ENCODE peak calls at places on chromosomes 4 and X, in four cellular contexts. One of them, this sample, is unnamed.

GRCh38 chr4:18733956-18734872 is 712.7 kb upstream of the LCORL start:
- DNase-seq in adipocyte: no peak
- DNase-seq in right lobe of liver: no peak
- DNase-seq in brain microvascular endothelial cell: no peak
- DNase-seq in this sample: no peak

GRCh38 chr4:139555073-139555704 is 830 bp downstream of the SETD7 start:
- DNase-seq in adipocyte: peak; percentile 96
- DNase-seq in right lobe of liver: peak; percentile 93
- DNase-seq in brain microvascular endothelial cell: peak; percentile 93
- DNase-seq in this sample: peak; percentile 94

GRCh38 chr4:10704050-10704810 is 19.7 kb upstream of the CLNK start:
- DNase-seq in adipocyte: no peak
- DNase-seq in right lobe of liver: no peak
- DNase-seq in brain microvascular endothelial cell: no peak
- DNase-seq in this sample: no peak

GRCh38 chr4:168028568-168028967 is 63.8 kb upstream of the ANXA10 start:
- DNase-seq in adipocyte: peak; percentile 17
- DNase-seq in right lobe of liver: peak; percentile 27
- DNase-seq in brain microvascular endothelial cell: no peak
- DNase-seq in this sample: no peak

GRCh38 chr4:30763337-30763736 is 43.2 kb downstream of the PCDH7 start:
- DNase-seq in adipocyte: peak; percentile 69
- DNase-seq in right lobe of liver: no peak
- DNase-seq in brain microvascular endothelial cell: no peak
- DNase-seq in this sample: no peak

GRCh38 chr4:89245459-89245858 is 62.1 kb downstream of the GPRIN3 start:
- DNase-seq in adipocyte: no peak
- DNase-seq in right lobe of liver: no peak
- DNase-seq in brain microvascular endothelial cell: no peak
- DNase-seq in this sample: no peak

GRCh38 chrX:96619588-96619987 is 65.1 kb upstream of the DIAPH2 start:
- DNase-seq in adipocyte: peak; percentile 49
- DNase-seq in right lobe of liver: no peak
- DNase-seq in brain microvascular endothelial cell: no peak
- DNase-seq in this sample: no peak

GRCh38 chrX:153870791-153871360 is 15.1 kb downstream of the L1CAM start:
- DNase-seq in adipocyte: no peak
- DNase-seq in right lobe of liver: no peak
- DNase-seq in brain microvascular endothelial cell: no peak
- DNase-seq in this sample: no peak

GRCh38 chr4:78528327-78528726 is 23.2 kb upstream of the ANXA3 start:
- DNase-seq in adipocyte: peak; percentile 39
- DNase-seq in right lobe of liver: no peak
- DNase-seq in brain microvascular endothelial cell: peak; percentile 40
- DNase-seq in this sample: no peak

GRCh38 chr4:166104623-166105022 is 231.6 kb downstream of the TLL1 start:
- DNase-seq in adipocyte: no peak
- DNase-seq in right lobe of liver: no peak
- DNase-seq in brain microvascular endothelial cell: no peak
- DNase-seq in this sample: no peak

GRCh38 chr4:188695261-188695660 is 556.0 kb downstream of the TRIML1 start:
- DNase-seq in adipocyte: no peak
- DNase-seq in right lobe of liver: no peak
- DNase-seq in brain microvascular endothelial cell: no peak
- DNase-seq in this sample: no peak

GRCh38 chrX:625137-625691 is 5.4 kb upstream of the SHOX start:
- DNase-seq in adipocyte: no peak
- DNase-seq in right lobe of liver: no peak
- DNase-seq in brain microvascular endothelial cell: no peak
- DNase-seq in this sample: no peak

GRCh38 chrX:1392376-1393130 is 640 bp upstream of the SLC25A6 start:
- DNase-seq in adipocyte: peak; percentile 83
- DNase-seq in right lobe of liver: peak; percentile 83
- DNase-seq in brain microvascular endothelial cell: peak; percentile 40
- DNase-seq in this sample: peak; percentile 86

GRCh38 chr4:100986360-100986868 is 360.9 kb downstream of the PPP3CA start:
- DNase-seq in adipocyte: no peak
- DNase-seq in right lobe of liver: peak; percentile 43
- DNase-seq in brain microvascular endothelial cell: peak; percentile 7
- DNase-seq in this sample: no peak

GRCh38 chr4:172826346-172826745 is 342.3 kb upstream of the GALNT7 start:
- DNase-seq in adipocyte: peak; percentile 3
- DNase-seq in right lobe of liver: no peak
- DNase-seq in brain microvascular endothelial cell: no peak
- DNase-seq in this sample: no peak

GRCh38 chr4:112520598-112521122 is 4.7 kb upstream of the NEUROG2 start:
- DNase-seq in adipocyte: no peak
- DNase-seq in right lobe of liver: no peak
- DNase-seq in brain microvascular endothelial cell: no peak
- DNase-seq in this sample: no peak

GRCh38 chrX:85963736-85964135 is 83.6 kb downstream of the CHM start:
- DNase-seq in adipocyte: peak; percentile 54
- DNase-seq in right lobe of liver: no peak
- DNase-seq in brain microvascular endothelial cell: peak; percentile 65
- DNase-seq in this sample: no peak

GRCh38 chr4:1382776-1383727 is 23.2 kb downstream of the NKX1-1 start:
- DNase-seq in adipocyte: no peak
- DNase-seq in right lobe of liver: peak; percentile 18
- DNase-seq in brain microvascular endothelial cell: no peak
- DNase-seq in this sample: peak; percentile 59
- H3K36me3 ChIP-seq in adipocyte: peaks cover 31% of the 10 kb centered on the region
- H3K36me3 ChIP-seq in right lobe of liver: no peaks in the 10 kb centered on the region
- H3K36me3 ChIP-seq in brain microvascular endothelial cell: no peaks in the 10 kb centered on the region
- H3K36me3 ChIP-seq in this sample: peaks cover 42% of the 10 kb centered on the region

GRCh38 chrX:84932814-84933213 is 70.9 kb upstream of the APOOL start:
- DNase-seq in adipocyte: no peak
- DNase-seq in right lobe of liver: no peak
- DNase-seq in brain microvascular endothelial cell: no peak
- DNase-seq in this sample: no peak
- H3K4me3 ChIP-seq in adipocyte: no peak overlapping the region
- H3K4me3 ChIP-seq in right lobe of liver: no peak overlapping the region
- H3K4me3 ChIP-seq in brain microvascular endothelial cell: no peak overlapping the region
- H3K4me3 ChIP-seq in this sample: no peak overlapping the region

GRCh38 chr4:185638093-185638492 is 102.8 kb upstream of the PDLIM3 start:
- DNase-seq in adipocyte: no peak
- DNase-seq in right lobe of liver: no peak
- DNase-seq in brain microvascular endothelial cell: no peak
- DNase-seq in this sample: no peak
- H3K36me3 ChIP-seq in adipocyte: no peaks in the 10 kb centered on the region
- H3K36me3 ChIP-seq in right lobe of liver: peaks cover 4% of the 10 kb centered on the region
- H3K36me3 ChIP-seq in brain microvascular endothelial cell: peaks cover 15% of the 10 kb centered on the region
- H3K36me3 ChIP-seq in this sample: no peaks in the 10 kb centered on the region

DNA sequence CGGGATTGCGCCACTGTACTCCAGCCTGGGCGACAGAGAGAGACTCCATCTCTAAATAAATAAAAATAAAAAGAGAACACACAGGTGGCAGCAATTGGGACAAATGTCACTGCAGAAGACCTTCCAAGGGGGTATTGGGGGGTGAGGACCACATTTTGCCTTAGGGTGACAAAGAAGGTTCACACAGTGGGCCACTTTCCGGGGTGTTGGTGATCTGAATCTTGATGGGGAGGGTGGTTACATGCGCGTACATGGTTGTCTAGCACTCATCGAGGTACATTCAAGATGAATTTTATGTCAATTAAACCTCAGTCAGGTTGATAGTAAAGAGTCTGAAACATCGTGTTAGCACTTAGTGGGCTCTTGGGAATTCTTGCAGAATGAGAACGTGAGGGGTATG is 20.5 kb upstream of the TMSB4X start:
- DNase-seq in adipocyte: no peak
- DNase-seq in right lobe of liver: no peak
- DNase-seq in brain microvascular endothelial cell: no peak
- DNase-seq in this sample: no peak
- H3K4me3 ChIP-seq in adipocyte: no peak overlapping the region
- H3K4me3 ChIP-seq in right lobe of liver: no peak overlapping the region
- H3K4me3 ChIP-seq in brain microvascular endothelial cell: no peak overlapping the region
- H3K4me3 ChIP-seq in this sample: no peak overlapping the region

GRCh38 chr4:109496875-109497274 is 63.2 kb upstream of the MCUB start:
- DNase-seq in adipocyte: no peak
- DNase-seq in right lobe of liver: no peak
- DNase-seq in brain microvascular endothelial cell: no peak
- DNase-seq in this sample: no peak

GRCh38 chr4:109497511-109497910 is 62.5 kb upstream of the MCUB start:
- DNase-seq in adipocyte: no peak
- DNase-seq in right lobe of liver: no peak
- DNase-seq in brain microvascular endothelial cell: no peak
- DNase-seq in this sample: no peak

GRCh38 chr4:109499513-109499912 is 60.5 kb upstream of the MCUB start:
- DNase-seq in adipocyte: no peak
- DNase-seq in right lobe of liver: no peak
- DNase-seq in brain microvascular endothelial cell: peak; percentile 2
- DNase-seq in this sample: no peak

GRCh38 chr4:109495514-109495913 is 61.9 kb downstream of the SEC24B start:
- DNase-seq in adipocyte: no peak
- DNase-seq in right lobe of liver: no peak
- DNase-seq in brain microvascular endothelial cell: no peak
- DNase-seq in this sample: no peak

GRCh38 chr4:109494538-109494937 is 60.9 kb downstream of the SEC24B start:
- DNase-seq in adipocyte: no peak
- DNase-seq in right lobe of liver: no peak
- DNase-seq in brain microvascular endothelial cell: no peak
- DNase-seq in this sample: no peak
- H3K36me3 ChIP-seq in adipocyte: peaks cover 59% of the 10 kb centered on the region
- H3K36me3 ChIP-seq in right lobe of liver: peaks cover 6% of the 10 kb centered on the region
- H3K36me3 ChIP-seq in brain microvascular endothelial cell: peaks cover 24% of the 10 kb centered on the region
- H3K36me3 ChIP-seq in this sample: peaks cover 50% of the 10 kb centered on the region

DNA sequence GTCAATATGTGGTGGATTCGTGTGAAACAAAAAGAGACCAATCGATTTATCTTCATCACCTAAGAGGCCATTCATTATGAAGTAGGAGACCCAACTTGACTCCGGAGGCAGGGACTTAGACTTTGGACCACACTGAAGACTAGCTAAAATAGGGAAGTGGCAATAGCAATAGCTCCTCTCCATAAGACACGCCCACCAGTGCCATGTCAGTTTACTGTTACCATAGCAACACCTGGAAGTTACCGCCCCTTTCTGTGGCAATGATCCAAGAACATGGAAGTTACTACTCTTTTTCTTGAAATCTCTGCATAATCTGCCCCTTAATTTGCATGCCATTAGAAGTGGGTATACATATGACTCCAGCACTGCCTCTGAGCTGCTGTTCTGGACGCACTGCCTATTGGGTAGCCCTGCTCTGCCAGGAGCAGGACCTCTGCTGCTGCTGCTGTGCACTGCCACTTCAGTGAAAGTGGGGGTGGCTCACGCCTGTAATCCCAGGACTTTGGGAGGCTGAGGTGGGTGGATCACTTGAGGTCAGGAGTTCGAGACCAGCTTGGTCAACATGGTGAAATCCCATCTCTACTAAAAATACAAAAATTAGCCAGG is 163.2 kb downstream of the PRKX start:
- DNase-seq in adipocyte: peak; percentile 11
- DNase-seq in right lobe of liver: no peak
- DNase-seq in brain microvascular endothelial cell: no peak
- DNase-seq in this sample: no peak
- H3K4me3 ChIP-seq in adipocyte: no peak overlapping the region
- H3K4me3 ChIP-seq in right lobe of liver: no peak overlapping the region
- H3K4me3 ChIP-seq in brain microvascular endothelial cell: no peak overlapping the region
- H3K4me3 ChIP-seq in this sample: no peak overlapping the region

GRCh38 chr4:183291070-183291469 is 29.0 kb downstream of the CLDN22 start:
- DNase-seq in adipocyte: no peak
- DNase-seq in right lobe of liver: no peak
- DNase-seq in brain microvascular endothelial cell: no peak
- DNase-seq in this sample: no peak
- H3K36me3 ChIP-seq in adipocyte: peaks cover 52% of the 10 kb centered on the region
- H3K36me3 ChIP-seq in right lobe of liver: peaks cover 8% of the 10 kb centered on the region
- H3K36me3 ChIP-seq in brain microvascular endothelial cell: peaks cover 24% of the 10 kb centered on the region
- H3K36me3 ChIP-seq in this sample: peaks cover 64% of the 10 kb centered on the region

This sample was measured in upper lobe of right lung.